ENCODE peak calls at places on chromosome 10, in five cellular contexts. J is HepG2, M is K562, L is SK-N-SH, N is GM12878. B is an unnamed sample.

GRCh38 chr10:70758757-70759514 is 26.2 kb downstream of the TBATA start:
- DNase-seq in M (peak; percentile 81), J (peak; percentile 52), N (peak; percentile 17), L (peak; percentile 81), B (peak; percentile 60)

GRCh38 chr10:56698506-56698905 is 337.4 kb upstream of the ZWINT start:
- DNase-seq in N (no peak), L (no peak), J (no peak), M (no peak), B (no peak)

GRCh38 chr10:100562008-100562672 is 26.4 kb downstream of the HIF1AN start:
- DNase-seq in M (peak; percentile 71), N (peak; percentile 16), J (peak; percentile 32), L (peak; percentile 94), B (peak; percentile 74)

GRCh38 chr10:17262502-17262901 is 34.5 kb downstream of the VIM start:
- DNase-seq in M (no peak), L (no peak), N (no peak), J (no peak), B (no peak)

GRCh38 chr10:70849582-70850016 is 33.9 kb downstream of the SGPL1 start:
- DNase-seq in N (no peak), J (peak; percentile 90), L (no peak), M (no peak), B (no peak)

GRCh38 chr10:123614888-123615287 is 51.3 kb upstream of the GPR26 start:
- DNase-seq in J (peak; percentile 35), M (peak; percentile 40), L (no peak), N (no peak), B (peak; percentile 16)

GRCh38 chr10:128263891-128264688 is 137.9 kb upstream of the MKI67 start:
- DNase-seq in M (peak; percentile 25), L (peak; percentile 68), J (peak; percentile 23), N (no peak), B (peak; percentile 58)

GRCh38 chr10:62379394-62379793 is 5.2 kb downstream of the ZNF365 start:
- DNase-seq in J (no peak), M (no peak), L (no peak), N (no peak), B (no peak)

GRCh38 chr10:49572594-49573114 is 33.7 kb upstream of the ERCC6 start:
- DNase-seq in J (no peak), N (no peak), M (no peak), L (no peak), B (no peak)

GRCh38 chr10:30630571-30630970 is 1.0 kb upstream of the LYZL2 start:
- DNase-seq in L (no peak), J (no peak), N (no peak), M (no peak), B (no peak)

GRCh38 chr10:59360605-59361515 is 1.5 kb downstream of the FAM13C start:
- DNase-seq in M (no peak), N (no peak), L (no peak), J (no peak), B (no peak)

GRCh38 chr10:10038358-10038757 is 979.3 kb upstream of the CELF2 start:
- DNase-seq in J (no peak), M (no peak), L (no peak), N (no peak), B (no peak)

GRCh38 chr10:131174211-131174565 is 137.3 kb downstream of the TCERG1L start:
- DNase-seq in J (no peak), M (no peak), L (no peak), N (no peak), B (no peak)

GRCh38 chr10:127738512-127739424 is 1.8 kb downstream of the FOXI2 start:
- DNase-seq in N (no peak), M (no peak), L (peak; percentile 37), J (no peak), B (no peak)

GRCh38 chr10:3775671-3776551 is 9.1 kb downstream of the KLF6 start:
- DNase-seq in N (no peak), M (no peak), L (no peak), J (no peak), B (peak; percentile 55)

GRCh38 chr10:69483988-69484387 is 32.7 kb downstream of the TSPAN15 start:
- DNase-seq in N (no peak), J (no peak), M (no peak), L (no peak), B (no peak)

GRCh38 chr10:14062528-14063260 is 268.0 kb downstream of the FRMD4A start:
- DNase-seq in M (no peak), L (no peak), J (no peak), N (no peak), B (no peak)

GRCh38 chr10:108544500-108545120 is 1378.7 kb downstream of the XPNPEP1 start:
- DNase-seq in J (peak; percentile 3), L (peak; percentile 39), M (no peak), N (no peak), B (no peak)

GRCh38 chr10:13890233-13890616 is 303.5 kb downstream of the PRPF18 start:
- DNase-seq in L (no peak), M (no peak), N (no peak), J (no peak), B (no peak)

GRCh38 chr10:76640765-76641164 is 996.8 kb downstream of the KCNMA1 start:
- DNase-seq in M (no peak), N (no peak), L (no peak), J (no peak), B (no peak)

GRCh38 chr10:17512341-17513001 is 58.1 kb upstream of the ST8SIA6 start:
- DNase-seq in M (no peak), J (no peak), N (no peak), L (no peak), B (peak; percentile 93)

GRCh38 chr10:49512121-49512809 is 26.7 kb downstream of the ERCC6 start:
- DNase-seq in M (no peak), J (peak; percentile 16), N (no peak), L (peak; percentile 38), B (peak; percentile 16)

GRCh38 chr10:2876032-2876431 is 191.3 kb upstream of the PFKP start:
- DNase-seq in M (no peak), L (no peak), N (no peak), J (no peak), B (no peak)

GRCh38 chr10:121244791-121245190 is 353.5 kb downstream of the FGFR2 start:
- DNase-seq in J (no peak), L (no peak), M (no peak), N (no peak), B (no peak)

GRCh38 chr10:75439811-75440210 is 8.4 kb downstream of the LRMDA start:
- DNase-seq in N (no peak), M (no peak), J (no peak), L (no peak), B (no peak)

GRCh38 chr10:75436896-75437295 is 5.5 kb downstream of the LRMDA start:
- DNase-seq in M (no peak), J (no peak), N (no peak), L (no peak), B (no peak)

GRCh38 chr10:75437693-75438092 is 6.3 kb downstream of the LRMDA start:
- DNase-seq in L (no peak), M (no peak), J (no peak), N (no peak), B (no peak)

GRCh38 chr10:75440271-75440793 is 8.9 kb downstream of the LRMDA start:
- DNase-seq in N (no peak), L (no peak), J (no peak), M (no peak), B (no peak)

GRCh38 chr10:75438275-75438674 is 6.9 kb downstream of the LRMDA start:
- DNase-seq in N (no peak), J (peak; percentile 50), M (no peak), L (no peak), B (no peak)
- TF ChIP-seq ZBTB33 in N (no peak), J (no peak), M (no peak), L (no peak), B (no peak)

GRCh38 chr10:102870221-102870620 is 951 bp downstream of the AS3MT start:
- DNase-seq in L (no peak), J (no peak), N (no peak), M (no peak), B (no peak)

GRCh38 chr10:102863660-102864059 is 5.6 kb upstream of the AS3MT start:
- DNase-seq in M (no peak), J (no peak), N (no peak), L (no peak), B (no peak)

GRCh38 chr10:102868976-102869289 is 337 bp upstream of the AS3MT start:
- DNase-seq in M (no peak), N (no peak), J (no peak), L (peak; percentile 47), B (no peak)

GRCh38 chr10:102865620-102866019 is 3.6 kb upstream of the AS3MT start:
- DNase-seq in J (no peak), M (no peak), N (no peak), L (no peak), B (no peak)

GRCh38 chr10:102869290-102870198 is at the start of gene AS3MT:
- DNase-seq in M (no peak), J (peak; percentile 38), N (no peak), L (peak; percentile 92), B (no peak)
- TF ChIP-seq ZBTB33 in M (peak; percentile 26), J (no peak), N (no peak), L (no peak), B (no peak)

DNA sequence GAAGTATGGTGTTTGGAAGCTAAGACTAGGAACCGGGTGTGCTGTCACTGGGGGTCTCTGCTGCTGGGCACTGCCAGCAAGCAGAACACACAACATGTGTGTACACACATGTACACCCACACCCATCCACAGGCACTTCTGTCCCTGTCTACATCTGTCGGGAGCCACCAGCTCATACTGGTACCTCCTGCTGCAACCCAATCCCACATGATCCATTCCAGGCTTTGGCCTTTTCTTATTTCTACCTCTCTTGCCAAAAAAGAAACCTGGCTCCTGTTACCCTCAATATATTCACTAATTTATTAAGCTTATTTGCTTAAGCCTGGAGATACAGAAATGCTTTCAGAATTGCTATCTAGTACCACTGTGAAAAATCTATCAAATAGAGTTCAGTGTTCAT is 246.0 kb downstream of the DIP2C start:
- DNase-seq in N (no peak), M (no peak), L (no peak), J (no peak), B (no peak)
- TF ChIP-seq ZBTB33 in N (no peak), M (no peak), L (no peak), J (no peak), B (no peak)

GRCh38 chr10:89151857-89152256 is 55.3 kb downstream of the CH25H start:
- DNase-seq in L (no peak), M (no peak), J (no peak), N (no peak), B (no peak)
- TF ChIP-seq ZBTB33 in L (no peak), M (no peak), J (no peak), N (no peak), B (no peak)

GRCh38 chr10:51228714-51229100 is 154.4 kb downstream of the PRKG1 start:
- DNase-seq in N (no peak), L (no peak), J (no peak), M (no peak), B (no peak)

GRCh38 chr10:51227897-51228713 is 153.8 kb downstream of the PRKG1 start:
- DNase-seq in M (no peak), L (no peak), J (no peak), N (no peak), B (no peak)

GRCh38 chr10:51224610-51225230 is 150.4 kb downstream of the PRKG1 start:
- DNase-seq in M (no peak), J (no peak), L (no peak), N (no peak), B (no peak)
- TF ChIP-seq ZBTB33 in M (no peak), J (no peak), L (no peak), N (no peak), B (no peak)